ENCODE peak calls at places on chromosomes 3 and 15, in four cellular contexts. P, G, U and O are unnamed samples.

GRCh38 chr15:95495033-95495541 is 835.4 kb upstream of the NR2F2 start:
- DNase-seq in P (no peak), G (no peak), U (no peak), O (no peak)

GRCh38 chr3:42508562-42508961 is 6.1 kb downstream of the VIPR1 start:
- DNase-seq in P (no peak), G (no peak), U (no peak), O (no peak)

GRCh38 chr3:171867976-171868375 is 24.8 kb downstream of the TMEM212 start:
- DNase-seq in P (no peak), U (no peak), G (no peak), O (no peak)

GRCh38 chr3:30894521-30895289 is at the start of gene GADL1:
- DNase-seq in P (peak; percentile 35), U (peak; percentile 6), G (peak; percentile 29), O (peak; percentile 60)

GRCh38 chr3:126127452-126127851 is 43.5 kb upstream of the SLC41A3 start:
- DNase-seq in G (no peak), U (no peak), P (peak; percentile 5), O (peak; percentile 1)

GRCh38 chr3:71602256-71602655 is 18.7 kb upstream of the FOXP1 start:
- DNase-seq in U (no peak), P (no peak), G (no peak), O (no peak)

GRCh38 chr15:57332326-57332725 is 44.0 kb upstream of the CGNL1 start:
- DNase-seq in P (no peak), G (no peak), U (no peak), O (no peak)

GRCh38 chr15:34102175-34102925 is 467 bp downstream of the PGBD4 start:
- DNase-seq in U (no peak), G (no peak), P (no peak), O (no peak)

GRCh38 chr15:58148633-58149032 is 10.5 kb downstream of the AQP9 start:
- DNase-seq in G (no peak), U (no peak), P (no peak), O (no peak)

GRCh38 chr15:45378913-45379262 is 544 bp upstream of the GATM start:
- DNase-seq in P (peak; percentile 20), U (no peak), G (no peak), O (peak; percentile 44)

GRCh38 chr3:126936853-126937395 is 46.0 kb upstream of the PLXNA1 start:
- DNase-seq in G (no peak), U (no peak), P (no peak), O (no peak)

GRCh38 chr3:130395331-130395730 is 49.9 kb downstream of the COL6A5 start:
- DNase-seq in U (no peak), G (no peak), P (no peak), O (no peak)

GRCh38 chr3:155367510-155367909 is 74.0 kb upstream of the STRIT1 start:
- DNase-seq in P (no peak), G (no peak), U (no peak), O (no peak)

GRCh38 chr3:155369244-155369643 is 75.8 kb upstream of the STRIT1 start:
- DNase-seq in G (no peak), U (no peak), P (no peak), O (no peak)

GRCh38 chr3:155370198-155370597 is 76.7 kb upstream of the STRIT1 start:
- DNase-seq in P (no peak), U (peak; percentile 19), G (no peak), O (peak; percentile 13)

GRCh38 chr3:155370764-155371503 is 77.5 kb upstream of the STRIT1 start:
- DNase-seq in P (no peak), G (no peak), U (no peak), O (no peak)

GRCh38 chr3:155369735-155370134 is 76.3 kb upstream of the STRIT1 start:
- DNase-seq in U (no peak), G (no peak), P (no peak), O (no peak)
- H3K4me1 ChIP-seq in U (no peaks in the 10 kb centered on the region), G (no peaks in the 10 kb centered on the region), P (no peaks in the 10 kb centered on the region), O (peaks cover 11% of the 10 kb centered on the region)

GRCh38 chr3:160437083-160437455 is 12.5 kb downstream of the TRIM59 start:
- DNase-seq in P (no peak), G (no peak), U (no peak), O (no peak)

GRCh38 chr3:160435747-160436146 is 13.8 kb downstream of the TRIM59 start:
- DNase-seq in P (no peak), G (no peak), U (no peak), O (no peak)

GRCh38 chr3:160435095-160435494 is 14.5 kb downstream of the TRIM59 start:
- DNase-seq in U (no peak), G (no peak), P (no peak), O (no peak)

DNA sequence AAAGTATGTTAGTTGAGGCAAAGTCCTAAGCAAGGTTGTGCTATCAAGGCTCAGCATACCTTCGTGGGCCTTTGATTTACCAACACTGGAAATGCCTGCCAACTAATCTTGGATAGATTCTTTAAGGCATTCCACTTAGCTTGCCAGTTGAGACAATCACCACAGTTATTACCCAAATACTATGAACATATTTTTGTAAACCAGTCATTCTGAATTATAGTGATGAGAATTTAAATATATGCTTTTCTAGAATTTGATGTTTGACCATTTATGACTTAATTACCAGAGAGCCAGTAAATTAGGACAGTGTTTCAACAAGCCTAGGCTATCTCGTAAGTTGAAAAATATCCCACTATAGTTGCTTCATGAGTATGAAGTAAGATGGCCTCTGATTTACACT is 15.5 kb downstream of the TRIM59 start:
- DNase-seq in P (no peak), G (no peak), U (no peak), O (no peak)
- TF ChIP-seq POLR2A in P (no peak), G (no peak), U (no peak), O (no peak)

GRCh38 chr3:25563601-25564000 is 101.1 kb downstream of the TOP2B start:
- DNase-seq in U (no peak), G (no peak), P (no peak), O (no peak)
- H3K4me3 ChIP-seq in U (no peak overlapping the region), G (no peak overlapping the region), P (no peak overlapping the region), O (no peak overlapping the region)

DNA sequence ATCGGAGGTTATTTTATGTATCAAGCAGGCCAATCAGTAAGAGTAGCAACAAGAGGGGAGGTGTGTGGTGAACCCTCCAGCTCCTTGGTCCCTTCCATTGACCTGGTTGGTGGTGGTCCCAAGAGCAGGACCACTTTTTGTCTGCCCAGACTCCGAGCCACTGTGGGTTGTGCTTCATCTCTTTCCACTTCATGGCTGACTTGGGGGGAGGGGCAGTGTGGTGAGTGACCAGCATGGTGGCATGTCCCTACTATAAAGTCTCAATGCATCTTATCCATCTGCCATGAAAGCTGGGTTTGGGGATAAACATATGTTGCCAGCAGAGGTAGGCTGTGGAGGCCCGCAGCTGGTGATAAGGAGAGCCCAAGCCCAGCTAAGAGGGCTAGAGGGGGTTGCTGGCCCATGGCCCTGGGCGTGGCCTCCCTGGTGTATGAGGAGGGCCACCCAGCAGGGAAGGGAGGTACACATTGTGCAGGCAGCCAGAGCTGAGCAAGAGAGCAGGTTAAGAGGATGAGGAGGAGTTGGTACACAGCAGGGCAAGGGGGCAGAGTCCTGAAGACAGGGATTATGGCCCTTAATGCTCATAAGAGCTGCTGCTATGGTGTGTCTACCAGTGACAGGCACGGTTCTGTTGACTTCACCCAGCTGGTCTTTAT is 7.0 kb downstream of the AEN start:
- DNase-seq in U (no peak), P (no peak), G (no peak), O (no peak)
- H3K4me1 ChIP-seq in U (peaks cover 45% of the 10 kb centered on the region), P (peaks cover 13% of the 10 kb centered on the region), G (peaks cover 79% of the 10 kb centered on the region), O (no peaks in the 10 kb centered on the region)

GRCh38 chr3:18086078-18086477 is 339.1 kb downstream of the SATB1 start:
- DNase-seq in G (no peak), P (no peak), U (no peak), O (no peak)
- TF ChIP-seq POLR2A in G (no peak), P (no peak), U (no peak), O (no peak)

DNA sequence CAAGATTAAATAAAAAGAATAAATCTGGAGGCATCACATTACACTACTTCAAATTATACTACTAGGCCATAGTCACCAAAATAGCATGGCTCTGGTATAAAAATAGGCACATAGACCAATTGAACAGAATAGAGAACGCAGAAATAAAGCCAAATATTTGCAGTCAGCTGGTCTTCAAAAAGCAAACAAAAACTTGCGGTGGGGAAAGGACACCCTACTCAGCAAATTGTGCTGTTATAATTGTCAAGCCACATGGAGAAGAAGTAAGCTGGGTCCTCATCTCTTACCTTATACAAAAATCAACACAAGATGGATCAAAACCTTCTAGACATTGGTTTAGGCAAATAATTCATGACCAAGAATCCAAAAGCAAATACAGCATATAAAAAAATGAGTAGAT is 259.2 kb upstream of the SLITRK3 start:
- DNase-seq in U (no peak), G (no peak), P (no peak), O (no peak)
- H3K4me3 ChIP-seq in U (no peak overlapping the region), G (no peak overlapping the region), P (no peak overlapping the region), O (no peak overlapping the region)

DNA sequence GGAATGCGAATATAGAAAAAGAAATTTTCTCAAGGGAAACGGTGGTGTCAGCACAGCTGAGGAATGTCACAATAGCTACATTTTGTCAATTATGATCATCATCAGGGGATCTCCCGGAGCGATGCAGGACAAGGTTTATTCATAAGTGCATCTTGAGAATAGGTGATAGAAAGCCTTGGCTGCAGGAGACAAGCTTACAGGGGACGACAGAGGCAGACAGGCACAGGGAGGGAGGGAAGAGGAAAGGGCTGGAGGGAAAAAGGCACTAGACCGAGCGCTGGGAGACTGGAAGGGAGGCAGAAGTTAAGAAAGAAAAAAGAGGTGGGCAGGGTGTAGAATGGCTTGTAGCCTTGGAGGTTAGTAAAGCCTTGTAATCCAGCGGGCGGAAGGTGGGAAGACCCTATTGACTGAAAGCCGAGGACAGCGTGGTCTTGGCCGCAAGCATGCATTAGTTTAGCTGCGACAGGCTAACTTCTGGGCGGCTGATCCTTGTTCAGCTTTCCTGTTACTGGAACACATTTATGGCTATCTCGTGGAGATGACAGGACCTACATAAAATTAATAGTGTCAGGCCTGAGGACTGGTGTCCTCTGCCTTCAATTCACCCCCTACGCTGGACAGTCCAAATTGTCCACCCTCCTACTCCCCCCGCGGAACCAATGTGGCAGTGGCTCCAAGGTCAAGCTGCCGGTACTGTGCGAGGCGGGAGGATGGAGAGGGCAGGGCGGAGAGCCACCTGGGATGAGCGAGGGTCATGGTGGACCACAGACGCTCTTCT is 1.5 kb upstream of the NECTIN3 start:
- DNase-seq in P (no peak), G (no peak), U (peak; percentile 5), O (no peak)
- H3K4me1 ChIP-seq in P (peaks cover 10% of the 10 kb centered on the region), G (peaks cover 26% of the 10 kb centered on the region), U (peaks cover 3% of the 10 kb centered on the region), O (peaks cover 16% of the 10 kb centered on the region)

DNA sequence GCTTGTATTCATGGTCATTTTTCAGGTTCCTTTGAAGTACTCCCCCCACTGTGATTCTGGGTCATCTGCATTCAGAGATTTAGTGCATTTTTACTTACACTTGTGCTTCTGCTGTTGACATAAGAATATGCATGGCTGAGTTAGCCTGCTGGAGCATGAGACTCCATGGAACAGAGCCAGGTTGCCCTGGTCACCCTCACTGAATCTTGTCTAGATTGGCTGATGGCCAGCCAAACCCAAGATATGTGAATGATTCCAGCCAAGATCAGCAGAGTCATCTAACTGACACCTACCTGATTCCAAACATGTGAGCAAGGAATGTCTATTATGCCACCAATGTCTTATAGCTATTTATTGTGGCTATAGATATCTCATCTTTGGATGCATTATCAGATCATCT is 25.1 kb downstream of the DTWD1 start:
- DNase-seq in U (peak; percentile 21), G (no peak), P (no peak), O (no peak)
- TF ChIP-seq POLR2A in U (no peak), G (no peak), P (no peak), O (no peak)